ENCODE peak calls at places on chromosomes 7 and 10, in eight cellular contexts. One of them, this sample, is unnamed.

GRCh38 chr10:95304463-95304862 is 13.7 kb upstream of the PDLIM1 start:
- DNase-seq in suprapubic skin: no peak
- DNase-seq in sigmoid colon: no peak
- DNase-seq in upper lobe of left lung: no peak
- DNase-seq in ovary: no peak
- DNase-seq in A549: no peak
- DNase-seq in stomach: no peak
- DNase-seq in transverse colon: no peak
- DNase-seq in this sample: no peak

GRCh38 chr10:77970869-77971803 is 44.6 kb upstream of the DLG5 start:
- DNase-seq in suprapubic skin: peak; percentile 78
- DNase-seq in sigmoid colon: peak; percentile 97
- DNase-seq in upper lobe of left lung: peak; percentile 47
- DNase-seq in ovary: peak; percentile 74
- DNase-seq in A549: peak; percentile 49
- DNase-seq in stomach: peak; percentile 74
- DNase-seq in transverse colon: peak; percentile 65
- DNase-seq in this sample: peak; percentile 31

GRCh38 chr10:88989824-88990527 is 622 bp upstream of the FAS start:
- DNase-seq in suprapubic skin: no peak
- DNase-seq in sigmoid colon: peak; percentile 77
- DNase-seq in upper lobe of left lung: no peak
- DNase-seq in ovary: no peak
- DNase-seq in A549: no peak
- DNase-seq in stomach: peak; percentile 26
- DNase-seq in transverse colon: no peak
- DNase-seq in this sample: no peak

GRCh38 chr7:815284-816216 is 16.7 kb upstream of the SUN1 start:
- DNase-seq in suprapubic skin: no peak
- DNase-seq in sigmoid colon: peak; percentile 74
- DNase-seq in upper lobe of left lung: peak; percentile 37
- DNase-seq in ovary: peak; percentile 75
- DNase-seq in A549: peak; percentile 48
- DNase-seq in stomach: no peak
- DNase-seq in transverse colon: peak; percentile 46
- DNase-seq in this sample: no peak

GRCh38 chr7:31688347-31688746 is 1.3 kb downstream of the PPP1R17 start:
- DNase-seq in suprapubic skin: no peak
- DNase-seq in sigmoid colon: no peak
- DNase-seq in upper lobe of left lung: no peak
- DNase-seq in ovary: no peak
- DNase-seq in A549: no peak
- DNase-seq in stomach: no peak
- DNase-seq in transverse colon: no peak
- DNase-seq in this sample: no peak

GRCh38 chr7:93015193-93016084 is 102.3 kb downstream of the SAMD9 start:
- DNase-seq in suprapubic skin: no peak
- DNase-seq in sigmoid colon: no peak
- DNase-seq in upper lobe of left lung: no peak
- DNase-seq in ovary: no peak
- DNase-seq in A549: no peak
- DNase-seq in stomach: no peak
- DNase-seq in transverse colon: no peak
- DNase-seq in this sample: no peak

GRCh38 chr7:8160810-8161209 is 101.2 kb downstream of the ICA1 start:
- DNase-seq in suprapubic skin: no peak
- DNase-seq in sigmoid colon: no peak
- DNase-seq in upper lobe of left lung: no peak
- DNase-seq in ovary: no peak
- DNase-seq in A549: no peak
- DNase-seq in stomach: no peak
- DNase-seq in transverse colon: no peak
- DNase-seq in this sample: no peak

GRCh38 chr7:123750389-123751230 is 1.8 kb upstream of the WASL start:
- DNase-seq in suprapubic skin: no peak
- DNase-seq in sigmoid colon: no peak
- DNase-seq in upper lobe of left lung: no peak
- DNase-seq in ovary: no peak
- DNase-seq in A549: no peak
- DNase-seq in stomach: no peak
- DNase-seq in transverse colon: no peak
- DNase-seq in this sample: no peak

GRCh38 chr10:70595566-70596016 is 7.0 kb downstream of the PRF1 start:
- DNase-seq in suprapubic skin: no peak
- DNase-seq in sigmoid colon: no peak
- DNase-seq in upper lobe of left lung: peak; percentile 10
- DNase-seq in ovary: no peak
- DNase-seq in A549: no peak
- DNase-seq in stomach: no peak
- DNase-seq in transverse colon: no peak
- DNase-seq in this sample: no peak

GRCh38 chr10:126204320-126204719 is 184.0 kb downstream of the ADAM12 start:
- DNase-seq in suprapubic skin: no peak
- DNase-seq in sigmoid colon: no peak
- DNase-seq in upper lobe of left lung: no peak
- DNase-seq in ovary: no peak
- DNase-seq in A549: peak; percentile 54
- DNase-seq in stomach: no peak
- DNase-seq in transverse colon: no peak
- DNase-seq in this sample: no peak

GRCh38 chr10:22550732-22551131 is 163.6 kb downstream of the PIP4K2A start:
- DNase-seq in suprapubic skin: no peak
- DNase-seq in sigmoid colon: no peak
- DNase-seq in upper lobe of left lung: peak; percentile 51
- DNase-seq in ovary: peak; percentile 54
- DNase-seq in A549: peak; percentile 41
- DNase-seq in stomach: peak; percentile 44
- DNase-seq in transverse colon: peak; percentile 44
- DNase-seq in this sample: no peak

GRCh38 chr10:79081353-79082034 is 12.7 kb downstream of the ZMIZ1 start:
- DNase-seq in suprapubic skin: no peak
- DNase-seq in sigmoid colon: no peak
- DNase-seq in upper lobe of left lung: no peak
- DNase-seq in ovary: no peak
- DNase-seq in A549: no peak
- DNase-seq in stomach: no peak
- DNase-seq in transverse colon: no peak
- DNase-seq in this sample: no peak
- TF ChIP-seq EP300 in suprapubic skin: no peak
- TF ChIP-seq EP300 in sigmoid colon: no peak
- TF ChIP-seq EP300 in upper lobe of left lung: no peak
- TF ChIP-seq EP300 in ovary: no peak
- TF ChIP-seq EP300 in A549: no peak
- TF ChIP-seq EP300 in stomach: no peak
- TF ChIP-seq EP300 in transverse colon: no peak
- TF ChIP-seq EP300 in this sample: no peak

DNA sequence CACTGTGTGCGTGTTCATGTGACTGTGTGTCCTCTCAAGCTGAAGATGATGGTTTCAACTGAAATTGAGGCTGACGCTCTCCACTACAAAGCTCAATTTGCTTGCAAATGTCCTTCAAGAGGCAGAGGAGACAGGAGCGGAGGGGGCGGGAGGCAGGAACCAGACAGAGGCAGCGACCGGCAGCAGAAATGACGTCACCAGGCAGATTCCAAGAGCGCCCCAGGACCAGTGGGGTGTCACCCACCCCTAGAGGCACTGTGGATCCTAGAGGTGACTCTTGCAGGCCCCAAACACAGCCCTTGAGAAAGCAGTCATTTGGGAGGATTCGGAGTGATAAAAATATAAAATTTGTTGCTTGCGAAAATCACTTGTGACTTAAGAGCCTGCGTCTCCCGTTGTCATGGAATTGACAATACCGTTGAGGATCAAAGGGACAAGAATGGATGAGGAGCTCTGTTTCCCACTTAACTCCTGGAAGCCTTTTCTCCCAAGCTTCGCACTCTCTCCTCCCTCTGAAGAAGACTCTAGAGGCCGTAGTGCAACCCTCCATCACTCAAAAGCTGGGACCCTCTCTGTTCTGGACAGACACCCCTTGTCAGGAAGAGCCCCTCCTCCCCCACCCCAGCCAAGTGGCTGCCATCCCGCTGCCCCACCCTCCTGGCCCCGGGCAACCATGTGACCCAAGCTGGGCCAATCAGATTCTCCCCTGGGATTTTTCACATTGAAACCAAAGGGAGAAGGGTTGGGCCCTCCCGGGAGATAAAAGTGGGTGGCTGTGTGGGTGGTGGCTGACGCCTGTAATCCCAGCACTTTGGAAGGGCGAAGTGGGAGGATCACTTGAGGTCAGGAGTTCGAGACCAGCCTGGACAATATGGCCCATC is 16.4 kb upstream of the SLC29A4 start:
- DNase-seq in suprapubic skin: no peak
- DNase-seq in sigmoid colon: no peak
- DNase-seq in upper lobe of left lung: no peak
- DNase-seq in ovary: no peak
- DNase-seq in A549: peak; percentile 37
- DNase-seq in stomach: no peak
- DNase-seq in transverse colon: no peak
- DNase-seq in this sample: no peak
- H3K4me3 ChIP-seq in suprapubic skin: no peak overlapping the region
- H3K4me3 ChIP-seq in sigmoid colon: no peak overlapping the region
- H3K4me3 ChIP-seq in upper lobe of left lung: no peak overlapping the region
- H3K4me3 ChIP-seq in ovary: no peak overlapping the region
- H3K4me3 ChIP-seq in A549: no peak overlapping the region
- H3K4me3 ChIP-seq in stomach: no peak overlapping the region
- H3K4me3 ChIP-seq in transverse colon: no peak overlapping the region
- H3K4me3 ChIP-seq in this sample: no peak overlapping the region

DNA sequence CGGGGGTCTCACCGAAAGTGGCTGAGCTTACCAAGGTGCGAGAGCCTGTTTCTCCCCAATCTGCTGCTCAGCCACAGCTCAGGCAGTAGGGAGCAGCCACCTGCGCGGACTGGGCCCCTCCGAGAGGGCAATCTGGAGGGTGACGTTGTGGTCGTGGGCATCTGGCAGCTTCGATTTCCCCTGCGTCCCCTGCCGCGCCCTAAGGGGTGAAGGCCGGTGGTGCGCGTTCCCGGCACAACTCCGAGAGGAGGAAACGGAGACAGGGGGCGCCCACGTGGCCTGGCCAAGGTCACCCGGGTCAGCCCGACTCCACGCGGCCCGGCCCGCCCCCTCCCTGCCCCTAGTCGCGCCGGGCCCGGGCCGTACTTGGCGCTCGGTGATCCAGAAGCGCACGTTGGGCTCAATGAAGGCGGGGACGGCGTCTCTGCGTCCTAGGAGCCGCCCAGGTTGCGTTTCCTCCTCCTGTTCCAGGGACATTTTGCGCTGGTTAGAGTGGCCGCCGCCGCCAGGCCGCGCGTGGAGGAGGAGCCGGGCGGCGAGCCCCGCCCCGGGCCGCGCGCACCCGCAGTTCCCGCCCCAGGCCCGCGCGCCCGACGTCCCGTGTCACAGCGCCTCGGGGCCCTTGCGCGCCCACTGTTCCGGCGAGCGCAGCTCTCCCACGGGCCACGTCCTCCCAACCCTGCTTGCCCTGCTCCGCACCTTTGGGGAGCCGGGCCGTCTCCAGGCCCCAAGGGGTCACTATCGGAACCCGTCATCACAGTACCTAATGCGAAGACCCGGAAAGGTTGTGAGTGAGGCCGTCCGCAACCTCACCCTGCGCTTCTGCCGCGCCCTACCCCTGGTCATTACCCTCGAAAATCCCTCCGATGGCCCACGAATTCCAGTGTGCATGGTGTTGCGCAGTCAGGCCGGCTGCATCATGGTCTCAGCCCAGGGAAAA is at the start of gene SFXN4:
- DNase-seq in suprapubic skin: peak; percentile 84
- DNase-seq in sigmoid colon: peak; percentile 89
- DNase-seq in upper lobe of left lung: peak; percentile 85
- DNase-seq in ovary: peak; percentile 86
- DNase-seq in A549: peak; percentile 76
- DNase-seq in stomach: peak; percentile 83
- DNase-seq in transverse colon: peak; percentile 85
- DNase-seq in this sample: peak; percentile 68
- TF ChIP-seq POLR2A in suprapubic skin: no peak
- TF ChIP-seq POLR2A in sigmoid colon: peak; percentile 60
- TF ChIP-seq POLR2A in upper lobe of left lung: peak; percentile 53
- TF ChIP-seq POLR2A in ovary: peak; percentile 76
- TF ChIP-seq POLR2A in A549: peak; percentile 23
- TF ChIP-seq POLR2A in stomach: no peak
- TF ChIP-seq POLR2A in transverse colon: peak; percentile 73
- TF ChIP-seq POLR2A in this sample: peak; percentile 27

GRCh38 chr10:49615721-49616120 is 1.9 kb downstream of the CHAT start:
- DNase-seq in suprapubic skin: peak; percentile 7
- DNase-seq in sigmoid colon: peak; percentile 45
- DNase-seq in upper lobe of left lung: no peak
- DNase-seq in ovary: peak; percentile 15
- DNase-seq in A549: no peak
- DNase-seq in stomach: no peak
- DNase-seq in transverse colon: no peak
- DNase-seq in this sample: no peak

GRCh38 chr10:49614242-49615198 is 683 bp downstream of the CHAT start:
- DNase-seq in suprapubic skin: peak; percentile 43
- DNase-seq in sigmoid colon: peak; percentile 41
- DNase-seq in upper lobe of left lung: peak; percentile 1
- DNase-seq in ovary: peak; percentile 11
- DNase-seq in A549: no peak
- DNase-seq in stomach: no peak
- DNase-seq in transverse colon: no peak
- DNase-seq in this sample: no peak

GRCh38 chr10:49615213-49615612 is 1.4 kb downstream of the CHAT start:
- DNase-seq in suprapubic skin: peak; percentile 51
- DNase-seq in sigmoid colon: peak; percentile 32
- DNase-seq in upper lobe of left lung: peak; percentile 6
- DNase-seq in ovary: peak; percentile 13
- DNase-seq in A549: no peak
- DNase-seq in stomach: no peak
- DNase-seq in transverse colon: no peak
- DNase-seq in this sample: no peak

GRCh38 chr10:49617281-49618020 is 3.6 kb downstream of the CHAT start:
- DNase-seq in suprapubic skin: peak; percentile 40
- DNase-seq in sigmoid colon: peak; percentile 45
- DNase-seq in upper lobe of left lung: no peak
- DNase-seq in ovary: peak; percentile 15
- DNase-seq in A549: no peak
- DNase-seq in stomach: no peak
- DNase-seq in transverse colon: no peak
- DNase-seq in this sample: no peak

DNA sequence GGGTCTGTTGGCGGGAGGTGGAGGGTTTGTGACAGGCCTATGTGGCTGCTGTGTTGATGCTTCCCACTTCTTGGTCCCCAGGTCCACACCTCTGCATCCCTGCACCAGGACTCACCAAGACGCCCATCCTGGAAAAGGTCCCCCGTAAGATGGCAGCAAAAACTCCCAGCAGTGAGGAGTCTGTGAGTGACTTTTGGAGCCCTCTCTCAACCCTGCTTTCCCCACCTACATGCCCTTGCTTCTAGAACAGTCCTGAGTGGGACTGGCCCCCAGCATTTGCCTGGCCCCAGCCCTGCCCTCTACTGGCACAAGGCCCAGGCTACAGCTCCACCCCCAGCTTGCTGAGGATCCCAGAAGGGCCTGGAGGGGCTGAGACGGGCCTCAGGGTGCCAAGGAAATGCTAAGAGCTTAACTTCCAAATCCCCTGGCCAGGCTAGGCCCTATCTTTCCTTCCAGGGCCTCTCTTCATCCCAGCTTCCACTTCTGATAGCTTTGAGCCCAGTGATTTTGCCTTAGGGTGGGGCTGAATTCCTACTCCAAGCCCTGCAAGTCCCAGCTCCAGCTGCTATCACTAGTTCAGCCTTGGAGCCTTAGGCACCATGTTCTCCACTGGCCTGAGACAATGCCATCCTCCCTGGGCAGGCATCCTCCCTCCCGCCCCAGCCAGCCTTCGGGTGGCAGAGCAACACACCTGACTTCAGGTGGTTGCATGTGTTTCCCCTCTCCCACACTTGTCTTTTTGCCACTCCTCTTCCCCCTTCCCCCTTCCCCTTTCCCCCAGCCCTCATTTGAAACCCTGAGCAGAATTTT is 2.8 kb downstream of the CHAT start:
- DNase-seq in suprapubic skin: peak; percentile 30
- DNase-seq in sigmoid colon: peak; percentile 46
- DNase-seq in upper lobe of left lung: no peak
- DNase-seq in ovary: peak; percentile 7
- DNase-seq in A549: no peak
- DNase-seq in stomach: no peak
- DNase-seq in transverse colon: no peak
- DNase-seq in this sample: no peak
- TF ChIP-seq EP300 in suprapubic skin: no peak
- TF ChIP-seq EP300 in sigmoid colon: no peak
- TF ChIP-seq EP300 in upper lobe of left lung: no peak
- TF ChIP-seq EP300 in ovary: no peak
- TF ChIP-seq EP300 in A549: no peak
- TF ChIP-seq EP300 in stomach: no peak
- TF ChIP-seq EP300 in transverse colon: no peak
- TF ChIP-seq EP300 in this sample: no peak